ENCODE peak calls at places on chromosome 1, in four cellular contexts. X is effector memory CD4-positive, alpha-beta T cell; I is Caco-2; F is lung. Z is an unnamed sample. For H3K36me3, the result is how much of the 10 kb centered on the place peaks cover.

GRCh38 chr1:62271932-62272728 is 47.1 kb downstream of the KANK4 start:
- DNase-seq in X (peak), I (no peak), F (no peak), Z (no peak)

GRCh38 chr1:78619803-78620579 is at the start of gene IFI44L:
- DNase-seq in X (peak), I (no peak), F (no peak), Z (peak)

GRCh38 chr1:174815474-174815908 is 184.3 kb upstream of the CACYBP start:
- DNase-seq in X (no peak), I (no peak), F (no peak), Z (no peak)

GRCh38 chr1:27435566-27436203 is 43.3 kb downstream of the GPR3 start:
- DNase-seq in X (no peak), I (no peak), F (no peak), Z (no peak)

GRCh38 chr1:201260648-201261311 is 22.5 kb upstream of the PKP1 start:
- DNase-seq in X (no peak), I (no peak), F (peak), Z (no peak)

GRCh38 chr1:152047607-152047953 is 10.8 kb upstream of the S100A11 start:
- DNase-seq in X (no peak), I (no peak), F (no peak), Z (peak)

GRCh38 chr1:109927908-109928307 is 17.3 kb downstream of the CSF1 start:
- DNase-seq in X (no peak), I (no peak), F (peak), Z (peak)

GRCh38 chr1:15029036-15029435 is 124.5 kb upstream of the TMEM51 start:
- DNase-seq in X (no peak), I (no peak), F (no peak), Z (no peak)

GRCh38 chr1:40824591-40825429 is 37.4 kb downstream of the CITED4 start:
- DNase-seq in X (no peak), I (peak), F (no peak), Z (no peak)

GRCh38 chr1:101238041-101238515 is 1.3 kb downstream of the S1PR1 start:
- DNase-seq in X (peak), I (no peak), F (no peak), Z (no peak)

GRCh38 chr1:160121388-160121787 is 5.8 kb downstream of the ATP1A2 start:
- DNase-seq in X (no peak), I (no peak), F (no peak), Z (no peak)

GRCh38 chr1:245322673-245323072 is 167.9 kb downstream of the KIF26B start:
- DNase-seq in X (no peak), I (no peak), F (no peak), Z (no peak)

GRCh38 chr1:14704846-14705245 is 106.4 kb downstream of the KAZN start:
- DNase-seq in X (no peak), I (no peak), F (no peak), Z (no peak)

GRCh38 chr1:37315236-37315870 is 159.0 kb upstream of the ZC3H12A start:
- DNase-seq in X (no peak), I (no peak), F (no peak), Z (no peak)

GRCh38 chr1:48341221-48341620 is 118.7 kb downstream of the SLC5A9 start:
- DNase-seq in X (no peak), I (no peak), F (no peak), Z (no peak)

GRCh38 chr1:168135982-168136708 is 585 bp downstream of the GPR161 start:
- DNase-seq in X (no peak), I (peak), F (no peak), Z (peak)

GRCh38 chr1:19792237-19793002 is 7.3 kb downstream of the TMCO4 start:
- DNase-seq in X (no peak), I (no peak), F (no peak), Z (no peak)

GRCh38 chr1:194533641-194534040 is 1347.2 kb upstream of the B3GALT2 start:
- DNase-seq in X (no peak), I (no peak), F (no peak), Z (no peak)

GRCh38 chr1:43317817-43318471 is 17.2 kb downstream of the TIE1 start:
- DNase-seq in X (no peak), I (no peak), F (no peak), Z (no peak)

GRCh38 chr1:191696371-191696770 is 461.9 kb upstream of the RGS18 start:
- DNase-seq in X (no peak), I (no peak), F (no peak), Z (no peak)

GRCh38 chr1:186754542-186755150 is 74.1 kb upstream of the PLA2G4A start:
- DNase-seq in X (no peak), I (no peak), F (no peak), Z (no peak)

DNA sequence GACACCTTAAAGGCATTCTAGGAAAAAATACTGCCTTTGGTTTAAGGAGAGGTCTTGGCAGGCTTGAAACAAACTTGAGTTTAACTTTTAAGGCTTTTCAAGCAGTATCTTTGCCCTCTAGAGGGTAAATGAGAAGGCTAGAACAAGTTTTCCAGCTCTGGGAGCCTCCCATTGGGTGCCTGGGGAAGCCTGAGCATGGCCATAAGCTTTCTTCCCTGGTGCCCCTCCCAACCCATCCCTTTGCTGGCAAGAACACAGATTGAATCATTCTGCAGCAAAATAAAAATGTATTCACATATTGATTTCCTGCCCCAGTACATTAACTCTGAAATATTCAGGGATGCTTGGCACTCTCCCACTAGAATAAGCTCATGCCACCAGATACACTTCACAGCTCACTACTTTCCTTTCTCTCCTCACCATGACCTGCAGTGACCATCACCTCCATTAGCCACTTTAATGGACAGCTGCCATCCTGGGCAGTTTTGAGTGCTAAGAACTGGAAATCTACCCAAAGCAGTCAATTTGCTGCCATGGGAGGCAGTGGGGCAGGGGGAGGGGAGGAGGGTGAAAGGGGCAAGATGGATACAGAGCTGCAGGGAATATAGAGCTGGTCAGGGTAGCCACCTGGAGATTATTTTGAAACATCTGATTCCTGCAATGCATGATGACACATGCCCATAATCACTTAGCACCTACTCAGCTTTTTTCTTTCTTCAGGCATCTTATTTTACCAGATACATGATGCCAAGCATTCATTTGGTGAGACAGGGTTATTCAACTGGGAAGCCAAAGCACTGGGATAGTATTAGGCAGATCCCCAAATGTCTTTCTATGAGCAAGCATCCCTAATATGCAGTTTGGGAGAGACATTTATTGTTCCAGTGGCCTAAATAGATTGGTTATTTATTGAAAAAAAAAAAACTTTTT is 140.6 kb downstream of the SYT2 start:
- DNase-seq in X (no peak), I (no peak), F (no peak), Z (no peak)
- H3K36me3 ChIP-seq in X (under half), I (under half), F (under half), Z (under half)

GRCh38 chr1:235642021-235642942 is 7.3 kb downstream of the GNG4 start:
- DNase-seq in X (peak), I (no peak), F (no peak), Z (no peak)
- H3K4me3 ChIP-seq in X (peak), I (no peak), F (no peak), Z (no peak)

GRCh38 chr1:23788695-23789094 is 2.2 kb upstream of the LYPLA2 start:
- DNase-seq in X (no peak), I (no peak), F (no peak), Z (no peak)
- H3K36me3 ChIP-seq in X (under half), I (under half), F (under half), Z (under half)

GRCh38 chr1:61240878-61241277 is 158.5 kb downstream of the NFIA start:
- DNase-seq in X (no peak), I (no peak), F (no peak), Z (no peak)

GRCh38 chr1:61244114-61244513 is 161.8 kb downstream of the NFIA start:
- DNase-seq in X (no peak), I (no peak), F (no peak), Z (no peak)

GRCh38 chr1:61241864-61242472 is 159.6 kb downstream of the NFIA start:
- DNase-seq in X (no peak), I (no peak), F (no peak), Z (no peak)

GRCh38 chr1:61238371-61238689 is 156.0 kb downstream of the NFIA start:
- DNase-seq in X (no peak), I (no peak), F (no peak), Z (no peak)

DNA sequence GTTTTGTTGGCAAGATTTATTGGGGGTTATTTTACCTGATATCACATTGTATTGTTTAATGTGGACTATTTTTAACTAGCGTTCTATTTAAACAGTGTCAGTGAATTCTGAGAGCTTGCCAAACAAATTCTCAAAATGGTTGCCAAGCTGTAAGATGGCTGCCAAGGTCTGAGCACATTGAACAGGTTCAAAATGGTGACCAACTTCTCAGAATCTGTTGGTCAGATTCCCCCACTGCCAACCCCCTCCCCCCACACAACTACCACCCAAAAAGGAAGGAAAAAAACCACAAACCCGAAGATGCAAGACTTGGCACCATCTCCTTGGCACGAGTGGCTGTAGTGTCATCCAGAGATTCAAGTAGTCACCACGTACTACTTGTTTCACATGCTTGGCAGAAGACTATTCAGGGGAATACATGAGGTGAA is 159.1 kb downstream of the NFIA start:
- DNase-seq in X (no peak), I (no peak), F (no peak), Z (peak)
- H3K4me3 ChIP-seq in X (no peak), I (no peak), F (no peak), Z (no peak)

GRCh38 chr1:161858271-161858670 is 92.2 kb downstream of the ATF6 start:
- DNase-seq in X (no peak), I (no peak), F (no peak), Z (no peak)
- H3K36me3 ChIP-seq in X (under half), I (under half), F (under half), Z (under half)

DNA sequence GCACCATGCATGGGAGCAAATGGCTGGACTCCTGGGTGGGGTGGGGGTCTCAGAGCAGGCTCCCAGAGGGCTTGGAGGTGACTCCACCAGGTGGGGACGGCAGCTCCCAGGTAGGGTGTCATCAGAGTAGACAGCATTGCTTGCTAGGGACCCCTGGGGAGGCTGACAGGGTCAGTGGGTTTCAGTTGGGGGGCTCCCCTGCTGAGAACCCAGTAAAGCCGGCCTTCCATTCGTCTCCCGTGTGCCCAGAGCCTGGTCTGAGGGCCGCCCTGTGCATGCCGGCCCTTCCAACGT is 4.7 kb upstream of the GJC2 start:
- DNase-seq in X (no peak), I (no peak), F (no peak), Z (no peak)
- H3K4me3 ChIP-seq in X (no peak), I (no peak), F (no peak), Z (no peak)

Z was measured in thyroid gland.